ENCODE peak calls at places on chromosomes 5 and 9, in ten cellular contexts. R, J, S, B, Y, F, Q, P, K and H are unnamed samples.
A peak's percentile ranks its signal among the peaks of the same experiment; 100 is the strongest.

GRCh38 chr9:99680191-99680590 is 141.5 kb upstream of the NR4A3 start:
- DNase-seq in R (no peak), J (no peak), S (no peak), B (no peak), Y (peak; percentile 75), F (no peak), Q (no peak), P (no peak), K (no peak), H (no peak)

GRCh38 chr9:91580136-91580535 is 156.5 kb upstream of the NFIL3 start:
- DNase-seq in R (no peak), J (no peak), S (no peak), B (no peak), Y (peak; percentile 58), F (no peak), Q (no peak), P (no peak), K (no peak), H (no peak)

GRCh38 chr9:5994486-5994885 is 20.9 kb downstream of the RANBP6 start:
- DNase-seq in R (no peak), J (no peak), S (no peak), B (no peak), Y (no peak), F (no peak), Q (no peak), P (no peak), K (no peak), H (no peak)

GRCh38 chr9:133716564-133717112 is 21.5 kb downstream of the SARDH start:
- DNase-seq in R (no peak), J (no peak), S (no peak), B (no peak), Y (no peak), F (no peak), Q (no peak), P (no peak), K (peak; percentile 46), H (no peak)

GRCh38 chr5:169701910-169702451 is 64.9 kb downstream of the DOCK2 start:
- DNase-seq in R (no peak), J (no peak), S (no peak), B (no peak), Y (peak; percentile 64), F (no peak), Q (no peak), P (no peak), K (no peak), H (no peak)

GRCh38 chr5:134784946-134785620 is 26.5 kb downstream of the DDX46 start:
- DNase-seq in R (no peak), J (no peak), S (no peak), B (no peak), Y (peak; percentile 54), F (no peak), Q (no peak), P (no peak), K (no peak), H (no peak)

GRCh38 chr5:178469975-178470692 is 120.1 kb downstream of the COL23A1 start:
- DNase-seq in R (no peak), J (no peak), S (no peak), B (no peak), Y (no peak), F (no peak), Q (no peak), P (no peak), K (no peak), H (no peak)

GRCh38 chr5:79955496-79956172 is 35.4 kb downstream of the MTX3 start:
- DNase-seq in R (no peak), J (no peak), S (no peak), B (no peak), Y (no peak), F (no peak), Q (no peak), P (no peak), K (no peak), H (no peak)

GRCh38 chr9:133759946-133760345 is 21.8 kb upstream of the SARDH start:
- DNase-seq in R (no peak), J (no peak), S (no peak), B (peak; percentile 12), Y (no peak), F (no peak), Q (no peak), P (no peak), K (no peak), H (no peak)

DNA sequence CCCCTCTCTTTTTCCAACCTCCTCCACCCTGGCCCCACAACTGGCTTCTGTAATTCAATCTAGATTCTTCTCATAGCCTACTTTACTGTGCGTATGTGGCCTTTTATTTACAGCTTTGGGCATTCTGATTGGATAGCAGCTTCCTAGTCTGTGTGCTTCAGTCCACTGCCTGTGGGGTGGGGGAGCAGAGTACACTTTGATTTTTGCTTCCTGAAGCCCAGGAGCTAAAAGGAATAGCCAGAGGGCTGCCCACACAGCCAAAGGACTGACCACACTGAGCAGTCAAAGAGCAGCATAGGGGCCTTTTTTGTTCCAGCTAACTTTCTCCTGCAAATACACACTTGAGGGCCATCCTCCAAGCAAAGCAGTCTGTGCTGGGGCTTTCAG is 30.5 kb downstream of the RUSC2 start:
- DNase-seq in R (no peak), J (no peak), S (no peak), B (no peak), Y (peak; percentile 76), F (no peak), Q (no peak), P (no peak), K (no peak), H (no peak)
- H3K4me1 ChIP-seq in R (peaks cover 4% of the 10 kb centered on the region), J (peaks cover 74% of the 10 kb centered on the region), S (no peaks in the 10 kb centered on the region), B (peaks cover 26% of the 10 kb centered on the region), Y (peaks cover 42% of the 10 kb centered on the region), F (peaks cover 94% of the 10 kb centered on the region), Q (peaks cover 21% of the 10 kb centered on the region), P (peaks cover 45% of the 10 kb centered on the region), K (peaks cover 70% of the 10 kb centered on the region), H (peaks cover 62% of the 10 kb centered on the region)

DNA sequence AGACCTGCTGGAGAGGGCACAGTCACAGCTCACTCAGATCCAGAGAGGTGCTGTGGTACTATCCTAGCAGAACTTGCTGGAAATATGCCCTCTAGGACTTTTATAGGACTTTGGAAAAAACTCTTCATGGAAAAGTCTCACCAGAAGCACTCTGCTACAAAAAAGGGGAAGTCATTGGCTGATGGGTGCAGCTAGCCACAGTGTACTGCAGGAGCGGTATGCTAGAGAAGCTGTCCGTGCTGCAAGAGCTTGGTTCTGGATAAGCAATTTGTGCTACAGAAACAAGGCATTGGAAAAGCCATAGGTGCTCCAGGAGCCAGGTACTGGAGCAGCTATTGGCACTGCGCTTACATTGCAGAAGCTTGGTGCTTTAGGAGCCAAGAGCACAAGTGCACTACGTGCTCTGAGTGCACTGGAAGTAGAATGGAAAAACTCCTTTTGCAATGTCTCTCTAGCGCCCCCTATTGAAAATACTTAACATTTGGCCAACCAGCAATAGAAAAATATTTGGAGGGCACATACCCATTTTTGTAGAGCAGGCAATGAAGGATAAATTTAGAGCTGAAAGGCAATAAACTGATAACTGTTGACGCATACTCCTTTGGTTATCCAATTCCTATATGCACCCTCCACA is 83.4 kb downstream of the MEGF10 start:
- DNase-seq in R (no peak), J (no peak), S (no peak), B (no peak), Y (no peak), F (no peak), Q (no peak), P (no peak), K (no peak), H (no peak)
- TF ChIP-seq CTCF in R (no peak), J (no peak), S (peak; percentile 34), B (no peak), Y (no peak), F (peak; percentile 16), Q (no peak), P (no peak), K (peak; percentile 30), H (peak; percentile 35)

GRCh38 chr5:139698461-139699146 is 50.5 kb downstream of the CXXC5 start:
- DNase-seq in R (peak; percentile 74), J (peak; percentile 91), S (no peak), B (peak; percentile 85), Y (peak; percentile 74), F (no peak), Q (no peak), P (no peak), K (peak; percentile 91), H (peak; percentile 78)

GRCh38 chr5:139699352-139699751 is 51.2 kb downstream of the CXXC5 start:
- DNase-seq in R (no peak), J (no peak), S (no peak), B (no peak), Y (no peak), F (no peak), Q (no peak), P (no peak), K (no peak), H (no peak)

GRCh38 chr5:139695183-139695573 is 47.0 kb downstream of the CXXC5 start:
- DNase-seq in R (no peak), J (no peak), S (no peak), B (no peak), Y (no peak), F (no peak), Q (no peak), P (no peak), K (no peak), H (no peak)

GRCh38 chr5:139696167-139696893 is 48.2 kb downstream of the CXXC5 start:
- DNase-seq in R (no peak), J (peak; percentile 65), S (no peak), B (no peak), Y (no peak), F (no peak), Q (no peak), P (no peak), K (no peak), H (no peak)

GRCh38 chr5:139696894-139697658 is 48.9 kb downstream of the CXXC5 start:
- DNase-seq in R (peak; percentile 64), J (peak; percentile 87), S (no peak), B (no peak), Y (peak; percentile 91), F (no peak), Q (peak; percentile 67), P (no peak), K (peak; percentile 89), H (peak; percentile 59)
- TF ChIP-seq POLR2A in R (no peak), J (peak; percentile 65), S (no peak), B (no peak), Y (peak; percentile 56), F (no peak), Q (no peak), P (no peak), K (no peak), H (no peak)

GRCh38 chr9:87515588-87516221 is 18.0 kb downstream of the DAPK1 start:
- DNase-seq in R (no peak), J (no peak), S (no peak), B (no peak), Y (no peak), F (no peak), Q (no peak), P (no peak), K (no peak), H (no peak)

GRCh38 chr9:87517732-87518131 is 20.1 kb downstream of the DAPK1 start:
- DNase-seq in R (no peak), J (no peak), S (no peak), B (no peak), Y (no peak), F (no peak), Q (no peak), P (no peak), K (no peak), H (no peak)

GRCh38 chr9:87515086-87515485 is 17.4 kb downstream of the DAPK1 start:
- DNase-seq in R (no peak), J (no peak), S (no peak), B (no peak), Y (no peak), F (no peak), Q (no peak), P (no peak), K (no peak), H (no peak)

GRCh38 chr9:87516931-87517300 is 19.2 kb downstream of the DAPK1 start:
- DNase-seq in R (no peak), J (no peak), S (no peak), B (no peak), Y (no peak), F (no peak), Q (no peak), P (no peak), K (no peak), H (no peak)

GRCh38 chr9:87516222-87516930 is 18.7 kb downstream of the DAPK1 start:
- DNase-seq in R (peak; percentile 29), J (peak; percentile 37), S (no peak), B (peak; percentile 79), Y (no peak), F (no peak), Q (no peak), P (no peak), K (peak; percentile 63), H (peak; percentile 34)
- H3K4me1 ChIP-seq in R (no peaks in the 10 kb centered on the region), J (peaks cover 32% of the 10 kb centered on the region), S (peaks cover 44% of the 10 kb centered on the region), B (peaks cover 4% of the 10 kb centered on the region), Y (no peaks in the 10 kb centered on the region), F (peaks cover 42% of the 10 kb centered on the region), Q (peaks cover 25% of the 10 kb centered on the region), P (no peaks in the 10 kb centered on the region), K (peaks cover 11% of the 10 kb centered on the region), H (peaks cover 58% of the 10 kb centered on the region)